ENCODE peak calls at places on chromosome 13, in ten cellular contexts. V is activated naive CD4-positive, alpha-beta T cell; I is GM04503; K is amniotic stem cell; X is stimulated activated CD4-positive, alpha-beta T cell treated with anti-CD3 and anti-CD28 coated beads, Interleukin-12 subunit alpha, Interleukin-12 subunit beta, amount 100 ng/mL, for 48 hours; E is GM06990; J is foreskin melanocyte; W is glutamatergic neuron; A is HS-5; C is osteocyte. H is an unnamed sample.

GRCh38 chr13:48571121-48571901 is 38.4 kb upstream of the RCBTB2 start:
- DNase-seq in W (no peak), E (no peak), I (peak), J (no peak), A (no peak), X (no peak), V (no peak), K (peak), C (peak), H (no peak)

GRCh38 chr13:99796175-99796819 is 175.3 kb downstream of the ZIC5 start:
- DNase-seq in W (no peak), K (peak), E (no peak), J (peak), X (peak), C (no peak), I (no peak), A (no peak), V (no peak), H (no peak)

GRCh38 chr13:110503979-110504499 is 57.5 kb downstream of the RAB20 start:
- DNase-seq in J (no peak), V (no peak), K (no peak), C (no peak), E (no peak), I (no peak), A (no peak), X (no peak), W (no peak), H (no peak)

GRCh38 chr13:47277774-47278173 is 380.9 kb upstream of the HTR2A start:
- DNase-seq in K (no peak), C (no peak), E (no peak), W (no peak), I (no peak), V (no peak), X (no peak), A (no peak), J (no peak), H (no peak)

GRCh38 chr13:30690282-30691188 is 44.8 kb upstream of the ALOX5AP start:
- DNase-seq in A (peak), C (peak), V (no peak), K (peak), J (peak), W (peak), E (peak), X (no peak), I (peak), H (no peak)

GRCh38 chr13:108957369-108958012 is 328.1 kb downstream of the MYO16 start:
- DNase-seq in C (no peak), A (peak), V (no peak), K (peak), X (no peak), W (no peak), I (peak), E (no peak), J (peak), H (peak)

GRCh38 chr13:40639226-40639681 is 27.2 kb downstream of the FOXO1 start:
- DNase-seq in E (no peak), W (no peak), K (no peak), V (no peak), C (no peak), J (peak), X (no peak), I (no peak), A (no peak), H (no peak)

GRCh38 chr13:52034616-52035226 is 10.2 kb downstream of the UTP14C start:
- DNase-seq in X (no peak), J (no peak), W (no peak), E (no peak), C (no peak), A (no peak), V (no peak), K (no peak), I (no peak), H (no peak)

GRCh38 chr13:59384154-59384553 is 779.6 kb downstream of the DIAPH3 start:
- DNase-seq in V (no peak), I (no peak), W (no peak), A (no peak), E (no peak), C (no peak), J (no peak), K (no peak), X (no peak), H (no peak)

GRCh38 chr13:103140001-103140671 is 73.9 kb upstream of the SLC10A2 start:
- DNase-seq in C (no peak), W (no peak), V (no peak), E (no peak), I (no peak), J (peak), A (no peak), X (no peak), K (peak), H (peak)

GRCh38 chr13:85528578-85529215 is 270.5 kb downstream of the SLITRK6 start:
- DNase-seq in C (no peak), E (no peak), X (no peak), V (no peak), J (peak), K (peak), W (no peak), I (peak), A (peak), H (no peak)

GRCh38 chr13:112457485-112457884 is 81.3 kb downstream of the SPACA7 start:
- DNase-seq in K (no peak), X (no peak), J (no peak), A (no peak), I (no peak), C (no peak), V (no peak), E (no peak), W (no peak), H (no peak)

GRCh38 chr13:72462726-72463125 is 264.7 kb downstream of the MZT1 start:
- DNase-seq in C (no peak), X (no peak), V (no peak), I (no peak), W (no peak), K (no peak), J (no peak), E (no peak), A (no peak), H (no peak)

GRCh38 chr13:99067160-99067985 is 89.5 kb upstream of the DOCK9 start:
- DNase-seq in C (no peak), X (no peak), E (no peak), J (no peak), W (no peak), A (peak), I (peak), K (peak), V (no peak), H (peak)

GRCh38 chr13:112900691-112901091 is 68.3 kb upstream of the MCF2L start:
- DNase-seq in A (no peak), W (no peak), I (no peak), K (no peak), X (no peak), J (no peak), V (no peak), E (no peak), C (no peak), H (no peak)

GRCh38 chr13:51894239-51894638 is 32.5 kb downstream of the CCDC70 start:
- DNase-seq in V (no peak), J (no peak), W (no peak), I (peak), A (no peak), E (no peak), K (no peak), X (no peak), C (peak), H (no peak)

GRCh38 chr13:31046711-31047279 is 114.3 kb downstream of the TEX26 start:
- DNase-seq in W (peak), V (no peak), X (no peak), K (no peak), A (no peak), E (no peak), I (no peak), C (no peak), J (peak), H (no peak)

GRCh38 chr13:36965767-36966166 is 33.4 kb downstream of the ALG5 start:
- DNase-seq in K (peak), J (no peak), X (no peak), C (no peak), A (peak), V (no peak), I (peak), E (no peak), W (no peak), H (peak)

GRCh38 chr13:42553098-42554046 is 20.6 kb upstream of the TNFSF11 start:
- DNase-seq in V (no peak), K (no peak), C (no peak), I (no peak), X (no peak), E (no peak), W (no peak), A (no peak), J (no peak), H (no peak)

H was measured in HCT116.